ENCODE peak calls at places on chromosomes 12 and 14, in four cellular contexts. H is AG09309, Q is GM10248, Z is brain microvascular endothelial cell. F is an unnamed sample.

GRCh38 chr14:69708586-69709169 is 58.3 kb upstream of the SRSF5 start:
- DNase-seq in Z (no peak), Q (no peak), H (no peak), F (no peak)

GRCh38 chr12:50221228-50222008 is 54.2 kb upstream of the CERS5 start:
- DNase-seq in Z (peak; percentile 58), H (peak; percentile 90), Q (no peak), F (no peak)

GRCh38 chr12:69502342-69503081 is 32.3 kb downstream of the FRS2 start:
- DNase-seq in Q (no peak), Z (no peak), H (no peak), F (no peak)

GRCh38 chr14:76040704-76041103 is 55.1 kb downstream of the IFT43 start:
- DNase-seq in H (no peak), Q (no peak), Z (no peak), F (no peak)

GRCh38 chr14:70955543-70956480 is 48.6 kb downstream of the PCNX1 start:
- DNase-seq in Q (peak; percentile 13), H (no peak), Z (peak; percentile 8), F (no peak)

GRCh38 chr14:62179367-62180018 is 417.3 kb downstream of the SNAPC1 start:
- DNase-seq in Z (peak; percentile 81), Q (peak; percentile 31), H (peak; percentile 80), F (no peak)

GRCh38 chr12:5688226-5688625 is 256.3 kb downstream of the NTF3 start:
- DNase-seq in H (no peak), Z (no peak), Q (no peak), F (no peak)

GRCh38 chr12:533718-534117 is 74.0 kb downstream of the B4GALNT3 start:
- DNase-seq in Z (no peak), Q (no peak), H (no peak), F (no peak)

GRCh38 chr12:51351913-51352532 is 5.5 kb upstream of the CELA1 start:
- DNase-seq in Z (peak; percentile 68), Q (no peak), H (no peak), F (peak; percentile 35)

GRCh38 chr12:56266634-56267442 is at the start of gene COQ10A:
- DNase-seq in Z (peak; percentile 79), Q (peak; percentile 94), H (peak; percentile 39), F (peak; percentile 86)

GRCh38 chr12:56267443-56268071 is 815 bp downstream of the COQ10A start:
- DNase-seq in Z (no peak), Q (no peak), H (no peak), F (no peak)

GRCh38 chr12:56274299-56274698 is 7.6 kb downstream of the COQ10A start:
- DNase-seq in Q (no peak), Z (no peak), H (no peak), F (no peak)

GRCh38 chr12:56271031-56271430 is 4.3 kb downstream of the COQ10A start:
- DNase-seq in Q (no peak), H (no peak), Z (peak; percentile 18), F (no peak)
- TF ChIP-seq CTCF in Q (peak; percentile 57), H (peak; percentile 58), Z (peak; percentile 71), F (no peak)

GRCh38 chr12:88578821-88579518 is 1.3 kb downstream of the KITLG start:
- DNase-seq in Q (no peak), H (no peak), Z (peak; percentile 11), F (no peak)
- TF ChIP-seq CTCF in Q (no peak), H (peak; percentile 51), Z (peak; percentile 63), F (no peak)

GRCh38 chr12:103498990-103499389 is 3.2 kb upstream of the C12orf42 start:
- DNase-seq in Z (no peak), Q (no peak), H (no peak), F (no peak)

GRCh38 chr12:103493199-103493598 is 2.6 kb downstream of the C12orf42 start:
- DNase-seq in Z (no peak), H (no peak), Q (no peak), F (no peak)

GRCh38 chr12:103494388-103494787 is 1.4 kb downstream of the C12orf42 start:
- DNase-seq in Q (no peak), Z (no peak), H (no peak), F (no peak)

GRCh38 chr12:103495158-103495782 is 498 bp downstream of the C12orf42 start:
- DNase-seq in Z (no peak), H (no peak), Q (peak; percentile 78), F (no peak)

DNA sequence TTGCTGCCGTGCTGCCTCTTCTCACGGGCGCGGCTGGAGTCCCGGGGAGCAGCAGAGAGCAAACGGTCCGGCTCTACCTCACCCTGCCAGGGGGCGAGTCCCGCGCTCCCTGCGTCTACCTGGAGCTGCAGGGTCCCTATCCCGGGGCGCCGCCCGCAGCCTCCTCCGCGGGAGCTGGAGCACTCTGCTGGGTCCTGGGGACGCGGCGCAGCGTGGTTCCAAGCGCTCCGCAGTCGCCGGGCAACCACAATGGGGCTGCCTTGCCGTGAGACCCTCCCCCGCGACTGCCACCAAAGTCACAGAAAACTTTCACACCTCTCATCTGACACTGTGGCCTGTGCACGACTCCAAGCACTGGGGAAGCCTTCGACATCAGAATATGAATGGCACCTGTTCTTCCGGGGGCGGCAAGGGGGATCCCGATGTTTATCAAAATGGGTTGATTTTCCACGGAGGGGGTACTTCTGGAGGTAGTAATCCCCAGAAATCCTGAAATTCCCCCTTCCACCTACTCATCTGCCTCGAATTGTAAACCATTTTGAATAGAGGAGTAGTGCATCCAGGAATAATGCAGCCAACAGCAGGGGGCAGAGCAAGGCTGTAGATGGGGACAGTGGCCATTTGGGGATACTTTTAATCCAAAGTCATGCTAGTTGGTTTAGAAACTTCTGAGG is at the start of gene C12orf42:
- DNase-seq in H (no peak), Z (no peak), Q (peak; percentile 58), F (no peak)
- TF ChIP-seq CTCF in H (peak; percentile 47), Z (peak; percentile 72), Q (peak; percentile 75), F (no peak)

GRCh38 chr14:60508363-60508706 is 611 bp upstream of the SIX6 start:
- DNase-seq in Q (peak; percentile 10), H (no peak), Z (no peak), F (no peak)
- TF ChIP-seq CTCF in Q (no peak), H (no peak), Z (peak; percentile 27), F (no peak)

DNA sequence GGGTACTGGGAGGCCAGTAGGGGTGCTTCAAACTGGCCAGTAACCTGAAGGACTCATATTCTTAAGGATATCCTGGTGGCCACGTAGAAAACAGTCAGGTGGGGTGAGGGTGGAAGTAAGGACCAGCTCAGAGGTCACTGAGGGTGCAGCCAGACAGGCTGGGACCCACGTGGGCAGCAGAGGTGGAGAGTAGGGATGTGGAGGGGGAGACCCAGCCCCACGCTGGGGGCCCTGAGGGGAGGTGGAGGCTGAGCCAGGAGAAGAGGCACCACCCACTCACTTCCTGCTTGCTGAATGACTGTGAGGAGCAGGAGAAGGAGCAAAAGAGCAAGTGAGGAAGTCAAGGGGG is 12.6 kb upstream of the SERPINA3 start:
- DNase-seq in H (no peak), Q (no peak), Z (peak; percentile 38), F (no peak)
- TF ChIP-seq CTCF in H (no peak), Q (no peak), Z (no peak), F (no peak)

GRCh38 chr14:20818861-20819260 is 16.2 kb upstream of the RNASE1 start:
- DNase-seq in Q (no peak), Z (no peak), H (no peak), F (no peak)
- TF ChIP-seq CTCF in Q (no peak), Z (peak; percentile 65), H (no peak), F (no peak)

GRCh38 chr14:92601131-92601710 is 87.6 kb downstream of the RIN3 start:
- DNase-seq in H (no peak), Z (no peak), Q (no peak), F (peak; percentile 36)

GRCh38 chr14:92600318-92601053 is 86.9 kb downstream of the RIN3 start:
- DNase-seq in Z (peak; percentile 71), H (peak; percentile 77), Q (no peak), F (no peak)

GRCh38 chr14:92603309-92604257 is 90.0 kb downstream of the RIN3 start:
- DNase-seq in Z (peak; percentile 64), Q (no peak), H (peak; percentile 78), F (peak; percentile 49)

GRCh38 chr14:92599786-92600185 is 86.2 kb downstream of the RIN3 start:
- DNase-seq in Q (no peak), Z (no peak), H (no peak), F (no peak)

DNA sequence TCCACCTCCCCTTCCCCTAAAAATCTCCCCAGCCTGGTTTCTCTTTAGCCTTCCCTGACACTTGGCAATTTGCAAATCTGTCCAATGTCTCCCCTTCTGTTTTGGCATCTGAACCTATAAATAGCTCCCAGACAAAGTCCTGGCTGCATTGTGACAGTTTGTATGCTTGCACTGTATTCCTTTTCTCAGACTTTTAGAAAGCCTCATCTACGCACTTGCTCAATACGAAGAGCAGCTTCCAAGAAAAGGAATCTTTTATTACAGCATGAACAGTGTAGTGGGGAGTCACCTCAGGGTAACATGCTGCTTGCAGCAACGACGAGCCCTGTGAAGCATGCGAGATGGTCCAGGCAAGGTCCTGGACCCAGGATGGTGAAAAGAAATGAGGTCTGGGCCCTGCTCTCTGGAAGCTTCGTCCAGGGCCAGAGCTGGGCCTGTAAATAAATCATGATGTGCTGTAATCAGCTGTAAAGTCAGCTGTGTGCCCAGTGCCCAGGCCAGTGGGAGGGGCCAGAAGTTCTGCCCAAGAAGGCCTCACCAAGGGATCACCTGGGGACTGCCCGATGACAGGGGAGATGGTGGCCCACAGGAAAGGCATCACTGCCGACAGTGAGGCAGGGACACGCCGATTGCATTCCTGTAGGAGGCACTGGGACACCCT is 88.3 kb downstream of the RIN3 start:
- DNase-seq in Z (no peak), H (no peak), Q (no peak), F (no peak)
- TF ChIP-seq CTCF in Z (no peak), H (no peak), Q (no peak), F (no peak)

DNA sequence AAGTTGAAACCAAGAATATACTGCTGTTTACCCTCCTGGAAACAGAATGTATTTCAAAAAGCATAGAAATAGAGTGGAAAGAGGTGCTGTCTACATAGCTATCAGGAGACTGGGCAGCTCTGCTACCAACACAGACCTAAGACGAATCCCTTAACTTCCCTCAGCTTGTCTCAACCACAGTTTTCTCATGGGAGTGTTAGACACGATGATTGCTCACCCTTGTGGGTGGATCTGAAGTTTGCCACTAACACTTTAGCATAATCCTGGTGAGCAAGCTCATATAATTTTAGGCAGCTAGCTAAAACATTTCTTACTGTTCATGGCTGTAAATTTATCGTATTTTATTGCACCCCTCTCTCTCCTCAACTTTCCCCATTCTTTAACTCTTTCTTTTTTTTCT is 38.5 kb downstream of the C12orf75 start:
- DNase-seq in H (peak; percentile 56), Q (no peak), Z (peak; percentile 42), F (no peak)
- TF ChIP-seq CTCF in H (peak; percentile 44), Q (peak; percentile 7), Z (peak; percentile 38), F (no peak)